ENCODE peak calls at places on chromosomes 2 and 18, in six cellular contexts. One of them, this sample, is unnamed.

GRCh38 chr2:41698787-41699422 is 348.9 kb upstream of the PKDCC start:
- DNase-seq in uterus: peak; percentile 53
- DNase-seq in left lung: no peak
- DNase-seq in Karpas-422: peak; percentile 72
- DNase-seq in heart left ventricle: peak; percentile 48
- DNase-seq in fibroblast of lung: peak; percentile 1
- DNase-seq in this sample: no peak

GRCh38 chr18:23225518-23225917 is 90.2 kb downstream of the CABLES1 start:
- DNase-seq in uterus: peak; percentile 75
- DNase-seq in left lung: no peak
- DNase-seq in Karpas-422: no peak
- DNase-seq in heart left ventricle: no peak
- DNase-seq in fibroblast of lung: peak; percentile 98
- DNase-seq in this sample: no peak

GRCh38 chr2:201961401-201961800 is 72.3 kb upstream of the FZD7 start:
- DNase-seq in uterus: no peak
- DNase-seq in left lung: no peak
- DNase-seq in Karpas-422: peak; percentile 92
- DNase-seq in heart left ventricle: no peak
- DNase-seq in fibroblast of lung: no peak
- DNase-seq in this sample: no peak

GRCh38 chr18:2570772-2571199 is 519 bp downstream of the METTL4 start:
- DNase-seq in uterus: peak; percentile 72
- DNase-seq in left lung: peak; percentile 77
- DNase-seq in Karpas-422: peak; percentile 72
- DNase-seq in heart left ventricle: peak; percentile 74
- DNase-seq in fibroblast of lung: peak; percentile 76
- DNase-seq in this sample: peak; percentile 40

GRCh38 chr2:180728928-180729559 is 251.4 kb upstream of the UBE2E3 start:
- DNase-seq in uterus: no peak
- DNase-seq in left lung: no peak
- DNase-seq in Karpas-422: no peak
- DNase-seq in heart left ventricle: no peak
- DNase-seq in fibroblast of lung: peak; percentile 93
- DNase-seq in this sample: no peak

GRCh38 chr2:203871371-203871983 is 3.9 kb downstream of the CTLA4 start:
- DNase-seq in uterus: no peak
- DNase-seq in left lung: no peak
- DNase-seq in Karpas-422: no peak
- DNase-seq in heart left ventricle: no peak
- DNase-seq in fibroblast of lung: no peak
- DNase-seq in this sample: no peak

GRCh38 chr2:219517954-219518778 is 3.9 kb downstream of the ASIC4 start:
- DNase-seq in uterus: no peak
- DNase-seq in left lung: no peak
- DNase-seq in Karpas-422: no peak
- DNase-seq in heart left ventricle: no peak
- DNase-seq in fibroblast of lung: no peak
- DNase-seq in this sample: no peak

GRCh38 chr2:30790879-30791278 is 16.4 kb downstream of the CAPN13 start:
- DNase-seq in uterus: no peak
- DNase-seq in left lung: no peak
- DNase-seq in Karpas-422: no peak
- DNase-seq in heart left ventricle: no peak
- DNase-seq in fibroblast of lung: no peak
- DNase-seq in this sample: no peak

GRCh38 chr2:216051350-216051749 is 30.3 kb downstream of the PECR start:
- DNase-seq in uterus: no peak
- DNase-seq in left lung: no peak
- DNase-seq in Karpas-422: no peak
- DNase-seq in heart left ventricle: no peak
- DNase-seq in fibroblast of lung: no peak
- DNase-seq in this sample: no peak

GRCh38 chr2:85590950-85591349 is 4.6 kb upstream of the RNF181 start:
- DNase-seq in uterus: no peak
- DNase-seq in left lung: no peak
- DNase-seq in Karpas-422: no peak
- DNase-seq in heart left ventricle: no peak
- DNase-seq in fibroblast of lung: no peak
- DNase-seq in this sample: no peak
- H3K4me1 ChIP-seq in uterus: no peaks in the 10 kb centered on the region
- H3K4me1 ChIP-seq in left lung: peaks cover 79% of the 10 kb centered on the region
- H3K4me1 ChIP-seq in Karpas-422: peaks cover 9% of the 10 kb centered on the region
- H3K4me1 ChIP-seq in heart left ventricle: peaks cover 72% of the 10 kb centered on the region
- H3K4me1 ChIP-seq in fibroblast of lung: peaks cover 40% of the 10 kb centered on the region
- H3K4me1 ChIP-seq in this sample: peaks cover 57% of the 10 kb centered on the region

GRCh38 chr18:48138660-48139426 is 208.4 kb upstream of the SMAD2 start:
- DNase-seq in uterus: no peak
- DNase-seq in left lung: no peak
- DNase-seq in Karpas-422: no peak
- DNase-seq in heart left ventricle: no peak
- DNase-seq in fibroblast of lung: no peak
- DNase-seq in this sample: no peak

GRCh38 chr18:48136544-48137353 is 206.3 kb upstream of the SMAD2 start:
- DNase-seq in uterus: no peak
- DNase-seq in left lung: peak; percentile 56
- DNase-seq in Karpas-422: no peak
- DNase-seq in heart left ventricle: no peak
- DNase-seq in fibroblast of lung: no peak
- DNase-seq in this sample: no peak

GRCh38 chr18:48136051-48136543 is 205.6 kb upstream of the SMAD2 start:
- DNase-seq in uterus: no peak
- DNase-seq in left lung: peak; percentile 31
- DNase-seq in Karpas-422: no peak
- DNase-seq in heart left ventricle: peak; percentile 26
- DNase-seq in fibroblast of lung: no peak
- DNase-seq in this sample: no peak

GRCh38 chr18:48138211-48138610 is 207.8 kb upstream of the SMAD2 start:
- DNase-seq in uterus: no peak
- DNase-seq in left lung: peak; percentile 13
- DNase-seq in Karpas-422: no peak
- DNase-seq in heart left ventricle: no peak
- DNase-seq in fibroblast of lung: no peak
- DNase-seq in this sample: no peak

GRCh38 chr18:48137354-48138208 is 207.1 kb upstream of the SMAD2 start:
- DNase-seq in uterus: no peak
- DNase-seq in left lung: peak; percentile 34
- DNase-seq in Karpas-422: no peak
- DNase-seq in heart left ventricle: no peak
- DNase-seq in fibroblast of lung: no peak
- DNase-seq in this sample: no peak
- H3K4me3 ChIP-seq in uterus: peak overlapping the region; percentile 77
- H3K4me3 ChIP-seq in left lung: peak overlapping the region; percentile 49
- H3K4me3 ChIP-seq in Karpas-422: no peak overlapping the region
- H3K4me3 ChIP-seq in heart left ventricle: peak overlapping the region; percentile 63
- H3K4me3 ChIP-seq in fibroblast of lung: no peak overlapping the region
- H3K4me3 ChIP-seq in this sample: peak overlapping the region; percentile 80

GRCh38 chr2:240568678-240569522 is 616 bp downstream of the RNPEPL1 start:
- DNase-seq in uterus: peak; percentile 43
- DNase-seq in left lung: peak; percentile 56
- DNase-seq in Karpas-422: peak; percentile 91
- DNase-seq in heart left ventricle: peak; percentile 85
- DNase-seq in fibroblast of lung: peak; percentile 62
- DNase-seq in this sample: no peak
- H3K4me1 ChIP-seq in uterus: peaks cover 8% of the 10 kb centered on the region
- H3K4me1 ChIP-seq in left lung: peaks cover 72% of the 10 kb centered on the region
- H3K4me1 ChIP-seq in Karpas-422: peaks cover 49% of the 10 kb centered on the region
- H3K4me1 ChIP-seq in heart left ventricle: peaks cover 45% of the 10 kb centered on the region
- H3K4me1 ChIP-seq in fibroblast of lung: peaks cover 23% of the 10 kb centered on the region
- H3K4me1 ChIP-seq in this sample: peaks cover 51% of the 10 kb centered on the region

GRCh38 chr2:102013200-102014040 is 21.7 kb downstream of the IL1R2 start:
- DNase-seq in uterus: no peak
- DNase-seq in left lung: no peak
- DNase-seq in Karpas-422: no peak
- DNase-seq in heart left ventricle: no peak
- DNase-seq in fibroblast of lung: peak; percentile 24
- DNase-seq in this sample: no peak

GRCh38 chr2:102012061-102012460 is 20.3 kb downstream of the IL1R2 start:
- DNase-seq in uterus: no peak
- DNase-seq in left lung: no peak
- DNase-seq in Karpas-422: no peak
- DNase-seq in heart left ventricle: no peak
- DNase-seq in fibroblast of lung: no peak
- DNase-seq in this sample: no peak

GRCh38 chr2:102009557-102009956 is 17.8 kb downstream of the IL1R2 start:
- DNase-seq in uterus: no peak
- DNase-seq in left lung: no peak
- DNase-seq in Karpas-422: no peak
- DNase-seq in heart left ventricle: no peak
- DNase-seq in fibroblast of lung: no peak
- DNase-seq in this sample: no peak

GRCh38 chr2:102008490-102008889 is 16.7 kb downstream of the IL1R2 start:
- DNase-seq in uterus: no peak
- DNase-seq in left lung: no peak
- DNase-seq in Karpas-422: no peak
- DNase-seq in heart left ventricle: no peak
- DNase-seq in fibroblast of lung: no peak
- DNase-seq in this sample: no peak

DNA sequence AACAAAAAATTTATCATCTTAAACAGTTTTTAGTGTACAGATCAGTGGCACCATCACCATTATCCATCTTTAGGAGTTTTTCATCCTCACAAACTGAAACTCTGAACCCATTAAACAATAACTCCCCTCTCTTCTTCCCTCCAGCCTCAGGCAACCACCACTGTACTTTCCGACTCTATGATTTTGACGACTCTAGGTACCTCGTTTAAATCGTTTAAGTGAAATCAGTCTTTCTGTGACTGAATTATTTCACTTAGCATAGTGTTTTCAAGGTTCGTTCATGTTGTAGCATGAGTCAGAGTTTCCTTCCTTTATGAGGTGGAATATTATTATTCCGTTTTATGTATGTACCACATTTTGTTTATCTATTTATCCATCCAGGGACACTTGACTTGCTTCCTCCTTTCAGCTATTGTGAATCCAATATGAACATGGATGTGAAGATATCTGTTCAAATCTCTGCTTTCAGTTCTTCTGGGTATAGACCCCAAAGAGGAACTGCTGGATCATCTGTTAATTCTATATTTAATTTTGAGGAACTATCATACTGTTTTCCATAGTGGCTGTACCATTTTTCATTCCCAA is 19.1 kb downstream of the IL1R2 start:
- DNase-seq in uterus: no peak
- DNase-seq in left lung: no peak
- DNase-seq in Karpas-422: no peak
- DNase-seq in heart left ventricle: no peak
- DNase-seq in fibroblast of lung: no peak
- DNase-seq in this sample: no peak
- H3K4me3 ChIP-seq in uterus: no peak overlapping the region
- H3K4me3 ChIP-seq in left lung: no peak overlapping the region
- H3K4me3 ChIP-seq in Karpas-422: no peak overlapping the region
- H3K4me3 ChIP-seq in heart left ventricle: no peak overlapping the region
- H3K4me3 ChIP-seq in fibroblast of lung: no peak overlapping the region
- H3K4me3 ChIP-seq in this sample: no peak overlapping the region

GRCh38 chr2:101736233-101736632 is 38.7 kb downstream of the MAP4K4 start:
- DNase-seq in uterus: no peak
- DNase-seq in left lung: no peak
- DNase-seq in Karpas-422: no peak
- DNase-seq in heart left ventricle: no peak
- DNase-seq in fibroblast of lung: no peak
- DNase-seq in this sample: no peak
- H3K4me1 ChIP-seq in uterus: peaks cover 3% of the 10 kb centered on the region
- H3K4me1 ChIP-seq in left lung: peaks cover 86% of the 10 kb centered on the region
- H3K4me1 ChIP-seq in Karpas-422: no peaks in the 10 kb centered on the region
- H3K4me1 ChIP-seq in heart left ventricle: peaks cover 77% of the 10 kb centered on the region
- H3K4me1 ChIP-seq in fibroblast of lung: peaks cover 37% of the 10 kb centered on the region
- H3K4me1 ChIP-seq in this sample: peaks cover 59% of the 10 kb centered on the region

GRCh38 chr2:237617305-237617982 is 9.9 kb upstream of the LRRFIP1 start:
- DNase-seq in uterus: no peak
- DNase-seq in left lung: no peak
- DNase-seq in Karpas-422: no peak
- DNase-seq in heart left ventricle: no peak
- DNase-seq in fibroblast of lung: no peak
- DNase-seq in this sample: no peak
- H3K4me3 ChIP-seq in uterus: no peak overlapping the region
- H3K4me3 ChIP-seq in left lung: no peak overlapping the region
- H3K4me3 ChIP-seq in Karpas-422: no peak overlapping the region
- H3K4me3 ChIP-seq in heart left ventricle: no peak overlapping the region
- H3K4me3 ChIP-seq in fibroblast of lung: no peak overlapping the region
- H3K4me3 ChIP-seq in this sample: no peak overlapping the region

GRCh38 chr2:70527447-70528080 is 26.1 kb downstream of the TGFA start:
- DNase-seq in uterus: no peak
- DNase-seq in left lung: no peak
- DNase-seq in Karpas-422: no peak
- DNase-seq in heart left ventricle: no peak
- DNase-seq in fibroblast of lung: no peak
- DNase-seq in this sample: no peak
- H3K4me1 ChIP-seq in uterus: no peaks in the 10 kb centered on the region
- H3K4me1 ChIP-seq in left lung: peaks cover 46% of the 10 kb centered on the region
- H3K4me1 ChIP-seq in Karpas-422: no peaks in the 10 kb centered on the region
- H3K4me1 ChIP-seq in heart left ventricle: no peaks in the 10 kb centered on the region
- H3K4me1 ChIP-seq in fibroblast of lung: no peaks in the 10 kb centered on the region
- H3K4me1 ChIP-seq in this sample: peaks cover 12% of the 10 kb centered on the region

This sample was measured in thoracic aorta.